ENCODE peak calls at places on chromosomes 4 and X, in seven cellular contexts. S, T, B, O, V, D and L are unnamed samples.
A peak's percentile ranks its signal among the peaks of the same experiment; 100 is the strongest.

GRCh38 chrX:41116948-41117347 is 31.7 kb downstream of the USP9X start:
- DNase-seq in S (no peak), T (no peak), B (no peak), O (peak; percentile 55), V (no peak), D (no peak), L (no peak)

GRCh38 chr4:32789026-32789608 is 2068.9 kb downstream of the PCDH7 start:
- DNase-seq in S (no peak), T (no peak), B (no peak), O (no peak), V (no peak), D (no peak), L (no peak)

GRCh38 chr4:1855334-1856070 is 454 bp downstream of the LETM1 start:
- DNase-seq in S (peak; percentile 27), T (peak; percentile 51), B (no peak), O (peak; percentile 28), V (no peak), D (peak; percentile 35), L (peak; percentile 63)

GRCh38 chrX:23773601-23774175 is 9.3 kb upstream of the SAT1 start:
- DNase-seq in S (no peak), T (no peak), B (no peak), O (peak; percentile 77), V (no peak), D (no peak), L (peak; percentile 29)

GRCh38 chrX:28246675-28247074 is 265.4 kb upstream of the DCAF8L1 start:
- DNase-seq in S (no peak), T (no peak), B (no peak), O (no peak), V (no peak), D (no peak), L (no peak)

GRCh38 chr4:143352052-143352451 is 15.4 kb downstream of the GAB1 start:
- DNase-seq in S (no peak), T (peak; percentile 61), B (no peak), O (no peak), V (no peak), D (no peak), L (no peak)

GRCh38 chr4:106301393-106302084 is 14.5 kb downstream of the TBCK start:
- DNase-seq in S (no peak), T (no peak), B (peak; percentile 33), O (no peak), V (no peak), D (no peak), L (no peak)

GRCh38 chrX:13250831-13251612 is 68.8 kb downstream of the ATXN3L start:
- DNase-seq in S (no peak), T (no peak), B (peak; percentile 82), O (no peak), V (no peak), D (no peak), L (peak; percentile 18)

GRCh38 chr4:54539500-54540029 is 118.2 kb upstream of the KIT start:
- DNase-seq in S (peak; percentile 72), T (peak; percentile 65), B (peak; percentile 45), O (peak; percentile 81), V (no peak), D (peak; percentile 59), L (peak; percentile 76)

GRCh38 chrX:136870064-136870463 is 10.5 kb downstream of the RBMX start:
- DNase-seq in S (no peak), T (no peak), B (no peak), O (no peak), V (no peak), D (no peak), L (no peak)

GRCh38 chrX:130030826-130031225 is 48.4 kb downstream of the BCORL1 start:
- DNase-seq in S (peak; percentile 20), T (no peak), B (no peak), O (no peak), V (no peak), D (no peak), L (no peak)

GRCh38 chrX:56728752-56729151 is 291 bp upstream of the NBDY start:
- DNase-seq in S (peak; percentile 2), T (peak; percentile 29), B (peak; percentile 8), O (peak; percentile 49), V (peak; percentile 52), D (no peak), L (peak; percentile 27)

GRCh38 chrX:13092455-13092941 is 48.1 kb upstream of the FAM9C start:
- DNase-seq in S (peak; percentile 15), T (peak; percentile 76), B (no peak), O (no peak), V (no peak), D (no peak), L (no peak)

GRCh38 chr4:159049780-159050375 is 53.0 kb upstream of the RAPGEF2 start:
- DNase-seq in S (no peak), T (no peak), B (no peak), O (no peak), V (no peak), D (no peak), L (no peak)

GRCh38 chr4:103244251-103244650 is 46.1 kb upstream of the CENPE start:
- DNase-seq in S (no peak), T (no peak), B (no peak), O (no peak), V (no peak), D (no peak), L (no peak)

GRCh38 chr4:130722370-130722769 is 1626.4 kb downstream of the C4orf33 start:
- DNase-seq in S (no peak), T (no peak), B (no peak), O (no peak), V (no peak), D (no peak), L (no peak)

GRCh38 chr4:23614284-23614892 is 275.5 kb downstream of the PPARGC1A start:
- DNase-seq in S (no peak), T (no peak), B (no peak), O (peak; percentile 34), V (peak; percentile 31), D (no peak), L (peak; percentile 56)

GRCh38 chr4:152394786-152395185 is 141.1 kb downstream of the FBXW7 start:
- DNase-seq in S (no peak), T (no peak), B (no peak), O (no peak), V (no peak), D (no peak), L (no peak)

GRCh38 chr4:187612211-187612780 is 383.3 kb upstream of the ZFP42 start:
- DNase-seq in S (peak; percentile 79), T (no peak), B (no peak), O (no peak), V (peak; percentile 58), D (no peak), L (no peak)

GRCh38 chr4:154595807-154596206 is 5.3 kb upstream of the FGA start:
- DNase-seq in S (no peak), T (no peak), B (no peak), O (no peak), V (peak; percentile 14), D (no peak), L (no peak)

GRCh38 chrX:133413218-133413925 is 1.9 kb downstream of the GPC4 start:
- DNase-seq in S (no peak), T (peak; percentile 5), B (no peak), O (no peak), V (no peak), D (no peak), L (no peak)

GRCh38 chr4:52298444-52298843 is 247.3 kb downstream of the SPATA18 start:
- DNase-seq in S (no peak), T (no peak), B (no peak), O (no peak), V (no peak), D (no peak), L (no peak)

GRCh38 chr4:174256277-174256713 is 27.2 kb downstream of the FBXO8 start:
- DNase-seq in S (no peak), T (no peak), B (peak; percentile 31), O (no peak), V (no peak), D (no peak), L (no peak)

GRCh38 chrX:100700809-100701208 is 31.1 kb downstream of the SYTL4 start:
- DNase-seq in S (no peak), T (no peak), B (no peak), O (no peak), V (no peak), D (no peak), L (no peak)

GRCh38 chr4:10204401-10205058 is 87.9 kb upstream of the WDR1 start:
- DNase-seq in S (no peak), T (no peak), B (no peak), O (no peak), V (no peak), D (peak; percentile 27), L (no peak)

GRCh38 chrX:115547448-115547847 is 13.5 kb upstream of the PLS3 start:
- DNase-seq in S (no peak), T (no peak), B (no peak), O (no peak), V (no peak), D (no peak), L (no peak)

GRCh38 chr4:8123389-8123788 is 35.2 kb downstream of the ABLIM2 start:
- DNase-seq in S (no peak), T (no peak), B (no peak), O (no peak), V (peak; percentile 71), D (peak; percentile 53), L (no peak)

GRCh38 chr4:101291198-101291597 is 56.1 kb downstream of the PPP3CA start:
- DNase-seq in S (no peak), T (no peak), B (no peak), O (no peak), V (no peak), D (no peak), L (no peak)

GRCh38 chr4:86957214-86957613 is 22.4 kb downstream of the AFF1 start:
- DNase-seq in S (no peak), T (no peak), B (peak; percentile 49), O (no peak), V (no peak), D (no peak), L (peak; percentile 21)

GRCh38 chrX:84205276-84205675 is 17.3 kb upstream of the RPS6KA6 start:
- DNase-seq in S (no peak), T (no peak), B (no peak), O (no peak), V (no peak), D (no peak), L (no peak)

GRCh38 chr4:168257663-168258235 is 60.8 kb downstream of the DDX60 start:
- DNase-seq in S (no peak), T (no peak), B (no peak), O (no peak), V (no peak), D (no peak), L (peak; percentile 35)

GRCh38 chr4:7733201-7733600 is 206.5 kb downstream of the AFAP1 start:
- DNase-seq in S (no peak), T (no peak), B (no peak), O (no peak), V (no peak), D (no peak), L (no peak)